ENCODE peak calls at places on chromosomes 6 and 20, in ten cellular contexts. V is GM04504, B is T-helper 1 cell, D is mucosa of descending colon, L is GM04503, F is fibroblast of lung, W is left ventricle myocardium inferior, Y is heart left ventricle, U is neural crest cell, K is GM23338. J is an unnamed sample.

GRCh38 chr20:17403496-17403895 is 127.7 kb downstream of the BFSP1 start:
- DNase-seq in V (no peak), B (no peak), D (no peak), L (no peak), F (no peak), W (no peak), Y (no peak), U (no peak), K (no peak), J (no peak)

GRCh38 chr6:73728548-73729205 is 32.7 kb downstream of the CD109 start:
- DNase-seq in V (no peak), B (peak; percentile 46), D (no peak), L (no peak), F (no peak), W (no peak), Y (no peak), U (no peak), K (no peak), J (no peak)

GRCh38 chr20:64057628-64058498 is 5.1 kb upstream of the TCEA2 start:
- DNase-seq in V (no peak), B (peak; percentile 73), D (peak; percentile 83), L (no peak), F (no peak), W (peak; percentile 75), Y (peak; percentile 85), U (peak; percentile 83), K (peak; percentile 92), J (peak; percentile 87)

GRCh38 chr20:9458075-9458818 is 56.1 kb upstream of the LAMP5 start:
- DNase-seq in V (no peak), B (no peak), D (no peak), L (no peak), F (no peak), W (no peak), Y (no peak), U (no peak), K (peak; percentile 86), J (no peak)

GRCh38 chr6:46491789-46492547 is 719 bp upstream of the RCAN2 start:
- DNase-seq in V (no peak), B (no peak), D (no peak), L (no peak), F (peak; percentile 3), W (peak; percentile 57), Y (peak; percentile 68), U (peak; percentile 36), K (peak; percentile 77), J (peak; percentile 19)

GRCh38 chr20:18138639-18139583 is 1.2 kb downstream of the KAT14 start:
- DNase-seq in V (no peak), B (no peak), D (no peak), L (no peak), F (no peak), W (no peak), Y (no peak), U (no peak), K (no peak), J (no peak)

GRCh38 chr6:142728367-142728766 is 216.6 kb downstream of the HIVEP2 start:
- DNase-seq in V (no peak), B (no peak), D (no peak), L (no peak), F (no peak), W (no peak), Y (no peak), U (no peak), K (no peak), J (no peak)

GRCh38 chr6:21582651-21583050 is 10.9 kb upstream of the SOX4 start:
- DNase-seq in V (no peak), B (no peak), D (no peak), L (no peak), F (peak; percentile 46), W (no peak), Y (no peak), U (no peak), K (no peak), J (no peak)

GRCh38 chr6:83221886-83222479 is 28.8 kb downstream of the RWDD2A start:
- DNase-seq in V (peak; percentile 27), B (peak; percentile 14), D (no peak), L (peak; percentile 10), F (peak; percentile 43), W (no peak), Y (no peak), U (no peak), K (peak; percentile 75), J (no peak)

GRCh38 chr6:166379103-166379586 is 3.6 kb downstream of the MPC1 start:
- DNase-seq in V (no peak), B (no peak), D (no peak), L (no peak), F (no peak), W (no peak), Y (no peak), U (no peak), K (no peak), J (no peak)

GRCh38 chr20:58075980-58076749 is 152.3 kb downstream of the ANKRD60 start:
- DNase-seq in V (no peak), B (no peak), D (no peak), L (no peak), F (peak; percentile 57), W (no peak), Y (no peak), U (no peak), K (no peak), J (peak; percentile 36)

GRCh38 chr6:14671261-14671681 is 553.7 kb downstream of the CD83 start:
- DNase-seq in V (no peak), B (no peak), D (no peak), L (no peak), F (peak; percentile 96), W (peak; percentile 55), Y (peak; percentile 42), U (no peak), K (no peak), J (peak; percentile 58)

GRCh38 chr20:22430154-22430745 is 154.1 kb downstream of the FOXA2 start:
- DNase-seq in V (no peak), B (no peak), D (no peak), L (no peak), F (peak; percentile 3), W (no peak), Y (no peak), U (peak; percentile 26), K (peak; percentile 82), J (no peak)

GRCh38 chr20:6637160-6637579 is 130.3 kb upstream of the BMP2 start:
- DNase-seq in V (no peak), B (no peak), D (no peak), L (no peak), F (no peak), W (no peak), Y (no peak), U (no peak), K (peak; percentile 45), J (no peak)

GRCh38 chr6:152534541-152534940 is 102.6 kb downstream of the SYNE1 start:
- DNase-seq in V (no peak), B (no peak), D (no peak), L (no peak), F (no peak), W (no peak), Y (no peak), U (no peak), K (no peak), J (no peak)

GRCh38 chr20:48754269-48754668 is 73.5 kb downstream of the PREX1 start:
- DNase-seq in V (no peak), B (no peak), D (no peak), L (no peak), F (no peak), W (no peak), Y (no peak), U (no peak), K (no peak), J (no peak)

GRCh38 chr6:329888-330691 is 37.8 kb downstream of the DUSP22 start:
- DNase-seq in V (no peak), B (no peak), D (no peak), L (no peak), F (no peak), W (peak; percentile 16), Y (no peak), U (no peak), K (peak; percentile 65), J (no peak)

GRCh38 chr6:26175428-26176181 is 88.4 kb downstream of the HFE start:
- DNase-seq in V (no peak), B (peak; percentile 81), D (no peak), L (no peak), F (peak; percentile 66), W (no peak), Y (no peak), U (peak; percentile 32), K (peak; percentile 83), J (no peak)

GRCh38 chr20:53463101-53463972 is 130.3 kb downstream of the ZNF217 start:
- DNase-seq in V (no peak), B (no peak), D (no peak), L (no peak), F (no peak), W (no peak), Y (no peak), U (no peak), K (no peak), J (no peak)

GRCh38 chr6:144334150-144334708 is 49.1 kb downstream of the UTRN start:
- DNase-seq in V (no peak), B (peak; percentile 85), D (peak; percentile 71), L (no peak), F (no peak), W (no peak), Y (peak; percentile 33), U (no peak), K (no peak), J (no peak)

GRCh38 chr6:152309648-152310047 is 327.5 kb downstream of the SYNE1 start:
- DNase-seq in V (no peak), B (peak; percentile 86), D (peak; percentile 68), L (no peak), F (peak; percentile 69), W (no peak), Y (no peak), U (no peak), K (peak; percentile 19), J (no peak)

GRCh38 chr6:87484491-87484890 is 11.7 kb downstream of the SLC35A1 start:
- DNase-seq in V (no peak), B (no peak), D (no peak), L (no peak), F (no peak), W (no peak), Y (no peak), U (no peak), K (no peak), J (no peak)

J was measured in mesothelial cell of epicardium.